ENCODE peak calls at places on chromosomes 6 and 20, in six cellular contexts. A is stimulated activated CD4-positive, alpha-beta T cell treated with anti-CD3 and anti-CD28 coated beads, TNF-alpha, amount 100 ng/mL, for 4 hours; N is HT-29; S is A549; L is RPMI8226; R is midbrain. B is an unnamed sample.

GRCh38 chr6:112383191-112383590 is 36.1 kb downstream of the RFPL4B start:
- DNase-seq in A (no peak), S (no peak), R (no peak), N (no peak), L (no peak), B (no peak)

GRCh38 chr6:26363882-26364825 is 844 bp upstream of the BTN3A2 start:
- DNase-seq in A (no peak), S (no peak), L (peak; percentile 31), R (peak; percentile 50), N (peak; percentile 16), B (no peak)

GRCh38 chr20:39835040-39835842 is 853.8 kb downstream of the MAFB start:
- DNase-seq in L (no peak), R (no peak), N (no peak), S (no peak), A (no peak), B (no peak)

GRCh38 chr20:25532015-25532751 is 53.1 kb downstream of the NINL start:
- DNase-seq in L (no peak), S (no peak), R (peak; percentile 59), N (no peak), A (no peak), B (no peak)

GRCh38 chr6:160685762-160686450 is 16.1 kb upstream of the PLG start:
- DNase-seq in N (no peak), R (no peak), A (no peak), L (no peak), S (no peak), B (no peak)

GRCh38 chr6:16722616-16723015 is 38.6 kb downstream of the ATXN1 start:
- DNase-seq in N (peak; percentile 80), A (no peak), R (no peak), L (no peak), S (no peak), B (no peak)

GRCh38 chr20:53216856-53217576 is 244.9 kb downstream of the TSHZ2 start:
- DNase-seq in A (peak; percentile 86), S (peak; percentile 29), L (peak; percentile 80), R (peak; percentile 40), N (peak; percentile 79), B (peak; percentile 69)

GRCh38 chr6:34517966-34518365 is 38.2 kb downstream of the SPDEF start:
- DNase-seq in S (no peak), R (no peak), N (no peak), L (no peak), A (no peak), B (no peak)

GRCh38 chr20:57909763-57910331 is 200.0 kb upstream of the PMEPA1 start:
- DNase-seq in S (no peak), R (no peak), N (no peak), L (no peak), A (no peak), B (no peak)

GRCh38 chr6:53520320-53520928 is 24.5 kb downstream of the GCLC start:
- DNase-seq in L (no peak), A (no peak), S (no peak), R (no peak), N (no peak), B (no peak)

GRCh38 chr6:161360505-161360904 is 86.6 kb upstream of the AGPAT4 start:
- DNase-seq in S (no peak), N (no peak), L (no peak), R (no peak), A (no peak), B (no peak)

GRCh38 chr6:158232445-158233213 is 64.5 kb downstream of the GTF2H5 start:
- DNase-seq in A (peak; percentile 35), S (peak; percentile 48), N (peak; percentile 67), L (peak; percentile 66), R (peak; percentile 65), B (peak; percentile 32)

GRCh38 chr6:31558631-31559500 is 11.5 kb downstream of the NFKBIL1 start:
- DNase-seq in A (no peak), L (no peak), S (no peak), N (no peak), R (peak; percentile 47), B (no peak)

GRCh38 chr20:58790440-58790839 is 60.3 kb downstream of the GNAS-AS1 start:
- DNase-seq in A (no peak), S (no peak), R (no peak), L (peak; percentile 17), N (no peak), B (no peak)

GRCh38 chr6:105849741-105850140 is 236.4 kb upstream of the PRDM1 start:
- DNase-seq in R (no peak), N (no peak), L (no peak), S (no peak), A (no peak), B (no peak)

GRCh38 chr6:93915961-93916360 is 496.6 kb upstream of the EPHA7 start:
- DNase-seq in N (peak; percentile 39), A (no peak), R (no peak), L (no peak), S (no peak), B (no peak)

GRCh38 chr6:11215773-11216172 is 16.7 kb downstream of the NEDD9 start:
- DNase-seq in A (no peak), N (no peak), S (peak; percentile 29), L (no peak), R (no peak), B (peak; percentile 27)

GRCh38 chr6:74137910-74138309 is 441.9 kb downstream of the CD109 start:
- DNase-seq in S (peak; percentile 2), L (no peak), A (no peak), R (no peak), N (peak; percentile 59), B (no peak)

GRCh38 chr6:925656-926213 is 232.8 kb upstream of the EXOC2 start:
- DNase-seq in R (no peak), L (no peak), N (no peak), A (no peak), S (no peak), B (no peak)

GRCh38 chr6:117624869-117625481 is 22.7 kb upstream of the GOPC start:
- DNase-seq in L (no peak), A (no peak), S (no peak), N (no peak), R (no peak), B (no peak)

GRCh38 chr20:43440531-43440930 is 17.2 kb upstream of the SRSF6 start:
- DNase-seq in S (no peak), R (no peak), L (no peak), N (no peak), A (no peak), B (no peak)

B was measured in mucosa of gallbladder.